ENCODE peak calls at places on chromosomes 13 and 19, in ten cellular contexts. E, X, U, Z, N, B, R, V, L and G are unnamed samples.

GRCh38 chr13:74132152-74132767 is 1.9 kb downstream of the KLF12 start:
- DNase-seq in E (no peak), X (peak), U (no peak), Z (no peak), N (no peak), B (no peak), R (peak), V (no peak), L (no peak), G (no peak)

GRCh38 chr13:34430294-34430693 is 511.8 kb upstream of the NBEA start:
- DNase-seq in E (peak), X (peak), U (no peak), Z (no peak), N (no peak), B (no peak), R (peak), V (no peak), L (no peak), G (no peak)

GRCh38 chr19:4007836-4008539 is 452 bp downstream of the PIAS4 start:
- DNase-seq in E (no peak), X (no peak), U (no peak), Z (no peak), N (no peak), B (no peak), R (no peak), V (peak), L (no peak), G (no peak)

GRCh38 chr13:112958127-112958989 is 10.7 kb upstream of the MCF2L start:
- DNase-seq in E (no peak), X (no peak), U (no peak), Z (peak), N (no peak), B (no peak), R (peak), V (no peak), L (no peak), G (no peak)

GRCh38 chr19:48728882-48729645 is 9.5 kb upstream of the MAMSTR start:
- DNase-seq in E (no peak), X (peak), U (no peak), Z (no peak), N (no peak), B (no peak), R (peak), V (peak), L (no peak), G (no peak)

GRCh38 chr13:73898276-73898675 is 235.9 kb downstream of the KLF12 start:
- DNase-seq in E (no peak), X (no peak), U (no peak), Z (no peak), N (no peak), B (peak), R (no peak), V (no peak), L (no peak), G (no peak)

GRCh38 chr13:109939838-109940237 is 153.5 kb upstream of the IRS2 start:
- DNase-seq in E (no peak), X (no peak), U (no peak), Z (no peak), N (no peak), B (no peak), R (no peak), V (no peak), L (no peak), G (no peak)

GRCh38 chr13:112842343-112842856 is 126.6 kb upstream of the MCF2L start:
- DNase-seq in E (peak), X (peak), U (peak), Z (no peak), N (no peak), B (no peak), R (peak), V (peak), L (no peak), G (no peak)

GRCh38 chr13:100547805-100548204 is 40.8 kb downstream of the GGACT start:
- DNase-seq in E (no peak), X (no peak), U (no peak), Z (no peak), N (no peak), B (peak), R (no peak), V (peak), L (no peak), G (no peak)

GRCh38 chr13:96751089-96751488 is 243.2 kb downstream of the OXGR1 start:
- DNase-seq in E (no peak), X (no peak), U (no peak), Z (no peak), N (no peak), B (no peak), R (no peak), V (no peak), L (no peak), G (no peak)

GRCh38 chr19:16428372-16429036 is 43.3 kb downstream of the EPS15L1 start:
- DNase-seq in E (no peak), X (no peak), U (no peak), Z (no peak), N (no peak), B (no peak), R (no peak), V (no peak), L (no peak), G (no peak)

GRCh38 chr13:25466880-25467279 is 95.1 kb downstream of the ATP8A2 start:
- DNase-seq in E (no peak), X (no peak), U (no peak), Z (no peak), N (no peak), B (no peak), R (no peak), V (no peak), L (no peak), G (no peak)

GRCh38 chr13:109784590-109785140 is 1.7 kb downstream of the IRS2 start:
- DNase-seq in E (peak), X (peak), U (no peak), Z (peak), N (peak), B (peak), R (peak), V (peak), L (no peak), G (no peak)

GRCh38 chr19:47750752-47751151 is 5.4 kb downstream of the NOP53 start:
- DNase-seq in E (no peak), X (no peak), U (no peak), Z (no peak), N (no peak), B (no peak), R (no peak), V (no peak), L (no peak), G (no peak)

GRCh38 chr13:114102521-114103288 is 29.7 kb downstream of the RASA3 start:
- DNase-seq in E (no peak), X (no peak), U (no peak), Z (peak), N (no peak), B (no peak), R (no peak), V (no peak), L (no peak), G (no peak)

GRCh38 chr13:59747529-59747928 is 416.2 kb downstream of the DIAPH3 start:
- DNase-seq in E (no peak), X (no peak), U (no peak), Z (no peak), N (peak), B (no peak), R (no peak), V (no peak), L (no peak), G (no peak)

GRCh38 chr19:30362156-30362754 is 9.9 kb upstream of the ZNF536 start:
- DNase-seq in E (no peak), X (no peak), U (no peak), Z (peak), N (peak), B (no peak), R (no peak), V (no peak), L (no peak), G (no peak)

GRCh38 chr13:26558074-26558805 is 757 bp downstream of the WASF3 start:
- DNase-seq in E (peak), X (peak), U (no peak), Z (peak), N (no peak), B (no peak), R (peak), V (peak), L (no peak), G (no peak)

GRCh38 chr19:15332311-15332996 is at the start of gene BRD4:
- DNase-seq in E (peak), X (peak), U (peak), Z (peak), N (peak), B (peak), R (peak), V (peak), L (no peak), G (no peak)

GRCh38 chr19:48113190-48113917 is 2.7 kb upstream of the PLA2G4C start:
- DNase-seq in E (peak), X (peak), U (no peak), Z (no peak), N (peak), B (no peak), R (peak), V (no peak), L (no peak), G (no peak)

GRCh38 chr19:4583961-4584669 is 24.6 kb upstream of the SEMA6B start:
- DNase-seq in E (peak), X (peak), U (no peak), Z (no peak), N (peak), B (no peak), R (peak), V (no peak), L (no peak), G (no peak)

GRCh38 chr19:32719611-32720059 is at the start of gene TDRD12:
- DNase-seq in E (no peak), X (no peak), U (no peak), Z (peak), N (no peak), B (no peak), R (no peak), V (no peak), L (no peak), G (no peak)

GRCh38 chr19:4016903-4017638 is 9.5 kb downstream of the PIAS4 start:
- DNase-seq in E (no peak), X (no peak), U (no peak), Z (no peak), N (no peak), B (no peak), R (no peak), V (no peak), L (no peak), G (no peak)

GRCh38 chr19:13208131-13208963 is 58.1 kb downstream of the IER2 start:
- DNase-seq in E (peak), X (peak), U (peak), Z (no peak), N (peak), B (peak), R (peak), V (peak), L (peak), G (no peak)

GRCh38 chr19:4278010-4278409 is 1.1 kb upstream of the SHD start:
- DNase-seq in E (no peak), X (no peak), U (no peak), Z (no peak), N (no peak), B (no peak), R (no peak), V (no peak), L (no peak), G (no peak)

GRCh38 chr13:49343731-49344130 is 96.0 kb downstream of the CDADC1 start:
- DNase-seq in E (no peak), X (no peak), U (no peak), Z (no peak), N (no peak), B (no peak), R (no peak), V (no peak), L (no peak), G (no peak)

GRCh38 chr13:111330211-111330610 is 9.8 kb downstream of the TEX29 start:
- DNase-seq in E (no peak), X (no peak), U (no peak), Z (no peak), N (no peak), B (no peak), R (no peak), V (no peak), L (no peak), G (no peak)

GRCh38 chr19:48186541-48186991 is 16.1 kb downstream of the ZSWIM9 start:
- DNase-seq in E (no peak), X (no peak), U (no peak), Z (peak), N (peak), B (no peak), R (no peak), V (no peak), L (no peak), G (no peak)

GRCh38 chr19:16051254-16052025 is 24.9 kb upstream of the TPM4 start:
- DNase-seq in E (no peak), X (peak), U (peak), Z (peak), N (peak), B (no peak), R (peak), V (no peak), L (no peak), G (no peak)

GRCh38 chr19:4870025-4870700 is 2.7 kb upstream of the PLIN3 start:
- DNase-seq in E (peak), X (peak), U (no peak), Z (no peak), N (peak), B (peak), R (peak), V (no peak), L (peak), G (peak)

GRCh38 chr13:109610517-109610916 is 175.9 kb downstream of the IRS2 start:
- DNase-seq in E (no peak), X (peak), U (peak), Z (no peak), N (peak), B (no peak), R (peak), V (peak), L (no peak), G (no peak)

GRCh38 chr13:46553521-46553885 is 533 bp downstream of the LRCH1 start:
- DNase-seq in E (no peak), X (no peak), U (no peak), Z (peak), N (no peak), B (no peak), R (no peak), V (no peak), L (no peak), G (no peak)

GRCh38 chr19:46466536-46467199 is 4.7 kb downstream of the PNMA8A start:
- DNase-seq in E (peak), X (peak), U (peak), Z (no peak), N (no peak), B (peak), R (peak), V (no peak), L (peak), G (no peak)

GRCh38 chr13:83377486-83377885 is 504.8 kb downstream of the SLITRK1 start:
- DNase-seq in E (no peak), X (peak), U (no peak), Z (no peak), N (no peak), B (no peak), R (peak), V (no peak), L (no peak), G (no peak)

GRCh38 chr13:42875448-42876269 is 94.3 kb downstream of the FAM216B start:
- DNase-seq in E (peak), X (peak), U (no peak), Z (no peak), N (no peak), B (no peak), R (peak), V (no peak), L (no peak), G (no peak)
- TF ChIP-seq CTCF in E (peak), X (peak), U (no peak), Z (no peak), N (no peak), B (peak), R (peak), V (no peak), L (peak), G (no peak)

GRCh38 chr19:38289955-38290354 is 14.1 kb upstream of the C19orf33 start:
- DNase-seq in E (no peak), X (no peak), U (no peak), Z (no peak), N (no peak), B (no peak), R (no peak), V (no peak), L (no peak), G (no peak)

GRCh38 chr19:38294090-38294489 is 10.0 kb upstream of the C19orf33 start:
- DNase-seq in E (no peak), X (no peak), U (no peak), Z (no peak), N (no peak), B (no peak), R (no peak), V (no peak), L (no peak), G (no peak)

GRCh38 chr19:38290631-38291147 is 13.4 kb upstream of the C19orf33 start:
- DNase-seq in E (peak), X (peak), U (no peak), Z (no peak), N (no peak), B (peak), R (peak), V (peak), L (peak), G (no peak)

GRCh38 chr19:38293281-38293680 is 10.8 kb upstream of the C19orf33 start:
- DNase-seq in E (no peak), X (no peak), U (no peak), Z (no peak), N (no peak), B (no peak), R (no peak), V (no peak), L (no peak), G (no peak)

DNA sequence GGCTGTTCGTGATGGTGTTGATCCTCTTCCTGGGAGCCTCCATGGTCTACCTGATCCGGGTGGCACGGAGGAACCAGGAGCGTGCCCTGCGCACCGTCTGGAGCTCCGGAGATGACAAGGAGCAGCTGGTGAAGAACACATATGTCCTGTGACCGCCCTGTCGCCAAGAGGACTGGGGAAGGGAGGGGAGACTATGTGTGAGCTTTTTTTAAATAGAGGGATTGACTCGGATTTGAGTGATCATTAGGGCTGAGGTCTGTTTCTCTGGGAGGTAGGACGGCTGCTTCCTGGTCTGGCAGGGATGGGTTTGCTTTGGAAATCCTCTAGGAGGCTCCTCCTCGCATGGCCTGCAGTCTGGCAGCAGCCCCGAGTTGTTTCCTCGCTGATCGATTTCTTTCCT is 12.2 kb upstream of the C19orf33 start:
- DNase-seq in E (no peak), X (no peak), U (no peak), Z (no peak), N (no peak), B (no peak), R (no peak), V (no peak), L (no peak), G (no peak)
- TF ChIP-seq CTCF in E (no peak), X (no peak), U (no peak), Z (no peak), N (no peak), B (peak), R (no peak), V (no peak), L (no peak), G (no peak)

GRCh38 chr13:44566601-44567000 is 9.5 kb downstream of the TSC22D1 start:
- DNase-seq in E (no peak), X (no peak), U (no peak), Z (no peak), N (no peak), B (no peak), R (no peak), V (no peak), L (no peak), G (no peak)
- TF ChIP-seq CTCF in E (no peak), X (no peak), U (no peak), Z (no peak), N (no peak), B (no peak), R (no peak), V (no peak), L (no peak), G (no peak)

GRCh38 chr13:98394820-98395510 is 181.9 kb downstream of the STK24 start:
- DNase-seq in E (no peak), X (no peak), U (no peak), Z (no peak), N (no peak), B (no peak), R (no peak), V (no peak), L (no peak), G (no peak)

GRCh38 chr13:98397861-98398260 is 179.0 kb downstream of the STK24 start:
- DNase-seq in E (no peak), X (no peak), U (no peak), Z (no peak), N (no peak), B (no peak), R (no peak), V (no peak), L (no peak), G (no peak)

GRCh38 chr13:98396071-98396710 is 180.7 kb downstream of the STK24 start:
- DNase-seq in E (no peak), X (no peak), U (no peak), Z (no peak), N (no peak), B (no peak), R (no peak), V (peak), L (no peak), G (no peak)

GRCh38 chr13:98399756-98400155 is 177.2 kb downstream of the STK24 start:
- DNase-seq in E (no peak), X (no peak), U (no peak), Z (no peak), N (no peak), B (peak), R (no peak), V (no peak), L (peak), G (no peak)

DNA sequence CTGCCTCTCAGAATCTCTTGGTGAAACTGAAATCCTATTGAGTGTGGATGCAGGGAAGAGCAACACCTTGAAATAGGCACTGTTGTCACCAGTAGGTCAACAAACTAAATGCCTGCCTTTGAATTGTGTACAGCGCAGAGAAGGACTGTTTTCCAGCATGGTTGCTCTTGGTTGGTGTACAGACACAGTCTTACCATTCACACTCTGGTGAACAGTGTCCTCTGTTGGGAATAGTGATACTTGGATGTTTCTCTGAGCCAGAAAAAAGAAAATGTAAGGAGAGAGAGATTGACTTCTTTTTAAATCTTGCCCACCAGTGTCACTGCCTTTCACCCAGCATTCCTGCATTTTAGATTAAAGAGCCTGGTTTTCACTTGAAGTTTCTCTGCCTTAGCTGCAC is 179.7 kb downstream of the STK24 start:
- DNase-seq in E (peak), X (peak), U (no peak), Z (no peak), N (no peak), B (no peak), R (peak), V (no peak), L (no peak), G (no peak)
- TF ChIP-seq CTCF in E (peak), X (peak), U (no peak), Z (no peak), N (no peak), B (no peak), R (peak), V (peak), L (peak), G (no peak)